ENCODE peak calls at places on chromosomes 12 and 14, in four cellular contexts. I is psoas muscle, R is aorta, V is SK-N-SH. Q is an unnamed sample.

GRCh38 chr12:103820881-103821489 is 20.0 kb downstream of the NT5DC3 start:
- DNase-seq in I (no peak), R (no peak), V (no peak), Q (no peak)

GRCh38 chr12:63400746-63401145 is 249.7 kb upstream of the AVPR1A start:
- DNase-seq in I (no peak), R (no peak), V (no peak), Q (no peak)

GRCh38 chr12:78062781-78063180 is 232.1 kb downstream of the NAV3 start:
- DNase-seq in I (no peak), R (peak; percentile 42), V (no peak), Q (no peak)

GRCh38 chr12:13196302-13196921 is at the start of gene EMP1:
- DNase-seq in I (peak; percentile 91), R (peak; percentile 97), V (peak; percentile 28), Q (peak; percentile 94)

GRCh38 chr14:77407158-77407557 is 16.2 kb downstream of the NOXRED1 start:
- DNase-seq in I (no peak), R (no peak), V (no peak), Q (no peak)

GRCh38 chr12:47397664-47398281 is 308.1 kb downstream of the RPAP3 start:
- DNase-seq in I (no peak), R (no peak), V (no peak), Q (no peak)

GRCh38 chr12:48419409-48419935 is 52.9 kb upstream of the ANP32D start:
- DNase-seq in I (no peak), R (no peak), V (no peak), Q (no peak)

GRCh38 chr12:118307069-118307954 is 65.4 kb downstream of the TAOK3 start:
- DNase-seq in I (no peak), R (no peak), V (no peak), Q (peak; percentile 36)

GRCh38 chr14:95664046-95664445 is 22.2 kb upstream of the TCL1B start:
- DNase-seq in I (no peak), R (no peak), V (no peak), Q (no peak)

GRCh38 chr14:31955941-31956579 is 121.0 kb upstream of the ARHGAP5 start:
- DNase-seq in I (no peak), R (no peak), V (no peak), Q (no peak)

GRCh38 chr14:59293934-59294661 is 105.6 kb downstream of the DAAM1 start:
- DNase-seq in I (no peak), R (peak; percentile 74), V (no peak), Q (no peak)

GRCh38 chr12:105214670-105215375 is 21.2 kb downstream of the APPL2 start:
- DNase-seq in I (no peak), R (no peak), V (no peak), Q (no peak)

GRCh38 chr12:6326316-6326959 is 15.4 kb downstream of the TNFRSF1A start:
- DNase-seq in I (peak; percentile 58), R (peak; percentile 52), V (peak; percentile 78), Q (no peak)
- H3K27ac ChIP-seq in I (peak overlapping the region; percentile 47), R (peak overlapping the region; percentile 11), V (peak overlapping the region; percentile 24), Q (peak overlapping the region; percentile 83)

DNA sequence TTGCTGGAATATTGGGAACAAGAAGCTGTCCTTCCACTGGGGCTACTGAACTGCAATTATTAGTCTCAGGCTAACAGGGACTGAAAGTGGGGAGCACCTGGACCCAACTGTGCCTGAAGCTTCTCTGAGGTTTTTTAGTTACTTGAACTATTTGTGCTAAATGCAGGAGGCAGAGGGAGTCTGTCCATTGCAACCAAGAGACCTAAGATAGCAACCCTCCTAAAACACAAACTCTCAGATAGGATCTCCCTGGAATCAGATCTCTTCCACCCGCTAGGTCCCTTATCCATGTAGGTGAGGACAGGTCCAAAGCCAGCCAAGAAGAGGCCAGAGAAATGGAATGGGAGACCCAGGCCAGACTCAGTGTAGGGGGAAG is 58.1 kb downstream of the NCOR2 start:
- DNase-seq in I (no peak), R (no peak), V (no peak), Q (no peak)
- H3K27ac ChIP-seq in I (peak overlapping the region; percentile 84), R (no peak overlapping the region), V (peak overlapping the region; percentile 82), Q (peak overlapping the region; percentile 69)

GRCh38 chr12:24045816-24046257 is 96.4 kb upstream of the SOX5 start:
- DNase-seq in I (no peak), R (peak; percentile 45), V (peak; percentile 24), Q (no peak)
- H3K27ac ChIP-seq in I (no peak overlapping the region), R (no peak overlapping the region), V (no peak overlapping the region), Q (no peak overlapping the region)

GRCh38 chr12:108455706-108456105 is 59.4 kb upstream of the FICD start:
- DNase-seq in I (no peak), R (no peak), V (no peak), Q (no peak)

GRCh38 chr12:108454539-108455139 is 60.4 kb upstream of the FICD start:
- DNase-seq in I (no peak), R (no peak), V (no peak), Q (no peak)

GRCh38 chr12:108457006-108457733 is 57.9 kb upstream of the FICD start:
- DNase-seq in I (no peak), R (no peak), V (peak; percentile 68), Q (no peak)

GRCh38 chr12:108459106-108459505 is 56.0 kb upstream of the FICD start:
- DNase-seq in I (no peak), R (no peak), V (no peak), Q (no peak)

GRCh38 chr12:108457734-108458361 is 57.2 kb upstream of the FICD start:
- DNase-seq in I (no peak), R (no peak), V (no peak), Q (peak; percentile 15)
- H3K27ac ChIP-seq in I (no peak overlapping the region), R (no peak overlapping the region), V (no peak overlapping the region), Q (no peak overlapping the region)

GRCh38 chr12:101086490-101086889 is 123.5 kb downstream of the SLC5A8 start:
- DNase-seq in I (no peak), R (no peak), V (no peak), Q (no peak)
- H3K27ac ChIP-seq in I (no peak overlapping the region), R (no peak overlapping the region), V (no peak overlapping the region), Q (no peak overlapping the region)

DNA sequence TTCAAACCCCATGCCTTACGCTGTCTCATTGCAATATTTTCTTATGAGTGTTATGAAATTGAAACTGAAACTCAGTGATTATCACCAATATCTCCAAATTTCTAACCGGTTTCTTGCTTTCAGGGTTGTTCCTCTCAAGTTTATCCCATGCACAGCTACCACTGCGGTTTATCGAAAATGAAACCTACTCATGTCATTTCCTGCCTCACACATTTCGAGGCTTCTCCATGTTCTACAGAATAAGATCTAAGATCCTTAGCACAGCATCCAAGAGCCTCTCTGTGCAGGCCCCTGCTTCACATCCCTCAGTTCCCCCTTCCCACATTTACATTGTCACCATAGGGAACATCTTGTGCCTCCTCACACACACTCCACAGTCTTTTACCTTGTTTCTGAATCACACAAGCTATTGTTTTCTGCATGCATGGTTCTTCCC is 45.5 kb upstream of the FAR2 start:
- DNase-seq in I (no peak), R (no peak), V (no peak), Q (peak; percentile 22)
- H3K27ac ChIP-seq in I (no peak overlapping the region), R (no peak overlapping the region), V (no peak overlapping the region), Q (no peak overlapping the region)

GRCh38 chr14:73732006-73732405 is 17.8 kb upstream of the PNMA1 start:
- DNase-seq in I (no peak), R (no peak), V (no peak), Q (no peak)
- H3K27ac ChIP-seq in I (peak overlapping the region; percentile 60), R (peak overlapping the region; percentile 29), V (no peak overlapping the region), Q (peak overlapping the region; percentile 27)

GRCh38 chr14:49975286-49975685 is 82.4 kb downstream of the ARF6 start:
- DNase-seq in I (no peak), R (no peak), V (no peak), Q (no peak)
- H3K27ac ChIP-seq in I (no peak overlapping the region), R (peak overlapping the region; percentile 29), V (peak overlapping the region; percentile 89), Q (peak overlapping the region; percentile 15)

Q was measured in upper lobe of left lung.